ENCODE peak calls at places on chromosomes 1 and 21, in nine cellular contexts. O is A549; F is activated CD4-positive, CD25-positive, alpha-beta regulatory T cell treated with anti-CD3 and anti-CD28 coated beads, Interleukin-2, amount 50 U/mL, for 16 hours; N is HS-5; V is activated CD8-positive, alpha-beta T cell treated with anti-CD3 and anti-CD28 coated beads for 36 hours; L is Right ventricle myocardium inferior; Z is choroid plexus epithelial cell; D is RCC 7860; Q is CD8-positive, alpha-beta T cell. M is an unnamed sample.

GRCh38 chr1:179043266-179043665 is 17.6 kb downstream of the FAM20B start:
- DNase-seq in O (no peak), F (no peak), N (no peak), V (no peak), L (no peak), Z (no peak), D (no peak), Q (no peak), M (no peak)

GRCh38 chr1:11478571-11479374 is at the start of gene DISP3:
- DNase-seq in O (peak; percentile 72), F (peak; percentile 28), N (peak; percentile 33), V (peak; percentile 88), L (no peak), Z (peak; percentile 47), D (peak; percentile 53), Q (peak; percentile 52), M (peak; percentile 80)

GRCh38 chr1:207873055-207873890 is 37.7 kb downstream of the CD34 start:
- DNase-seq in O (no peak), F (no peak), N (no peak), V (peak; percentile 76), L (peak; percentile 55), Z (no peak), D (no peak), Q (no peak), M (no peak)

GRCh38 chr1:168116327-168116799 is 20.4 kb downstream of the GPR161 start:
- DNase-seq in O (no peak), F (no peak), N (no peak), V (no peak), L (no peak), Z (no peak), D (no peak), Q (no peak), M (no peak)

GRCh38 chr21:33206771-33207290 is 22.9 kb upstream of the IFNAR2 start:
- DNase-seq in O (no peak), F (no peak), N (no peak), V (no peak), L (peak; percentile 75), Z (no peak), D (no peak), Q (no peak), M (no peak)

GRCh38 chr21:37074195-37074510 is 1.1 kb downstream of the TTC3 start:
- DNase-seq in O (no peak), F (no peak), N (no peak), V (no peak), L (peak; percentile 69), Z (no peak), D (no peak), Q (no peak), M (no peak)

GRCh38 chr21:19198801-19199200 is 795.2 kb upstream of the TMPRSS15 start:
- DNase-seq in O (no peak), F (no peak), N (no peak), V (no peak), L (no peak), Z (no peak), D (peak; percentile 59), Q (no peak), M (no peak)

GRCh38 chr21:44763451-44764318 is 37.9 kb downstream of the UBE2G2 start:
- DNase-seq in O (no peak), F (no peak), N (no peak), V (no peak), L (no peak), Z (no peak), D (no peak), Q (no peak), M (no peak)

GRCh38 chr1:27602510-27603319 is 1.2 kb downstream of the AHDC1 start:
- DNase-seq in O (peak; percentile 25), F (no peak), N (no peak), V (peak; percentile 48), L (no peak), Z (peak; percentile 41), D (no peak), Q (no peak), M (peak; percentile 90)

GRCh38 chr21:30443226-30443625 is 3.2 kb downstream of the KRTAP15-1 start:
- DNase-seq in O (no peak), F (no peak), N (no peak), V (no peak), L (no peak), Z (no peak), D (no peak), Q (no peak), M (no peak)

M was measured in kidney.